ENCODE peak calls at places on chromosomes 7 and 10, in ten cellular contexts. R is AG04450; F is AG08396; Y is esophagus muscularis mucosa; L is fibroblast of mammary gland; J is naive thymus-derived CD4-positive, alpha-beta T cell; G is activated CD8-positive, alpha-beta memory T cell treated with anti-CD3 and anti-CD28 coated beads, Interleukin-2, amount 50 U/mL, for 4 hours; Q is HAP-1; K is body of pancreas; B is AG08395. U is an unnamed sample.

GRCh38 chr7:69599879-69600764 is 1.8 kb downstream of the AUTS2 start:
- DNase-seq in R (no peak), F (peak; percentile 8), Y (no peak), L (peak; percentile 35), J (no peak), G (no peak), Q (peak; percentile 43), K (no peak), B (peak; percentile 4), U (no peak)

GRCh38 chr10:113026679-113027078 is 76.6 kb downstream of the TCF7L2 start:
- DNase-seq in R (peak; percentile 72), F (peak; percentile 46), Y (no peak), L (peak; percentile 79), J (no peak), G (no peak), Q (no peak), K (no peak), B (peak; percentile 55), U (peak; percentile 96)

GRCh38 chr7:135925205-135925604 is 52.0 kb downstream of the MTPN start:
- DNase-seq in R (no peak), F (no peak), Y (peak; percentile 34), L (peak; percentile 25), J (no peak), G (no peak), Q (no peak), K (no peak), B (no peak), U (no peak)

GRCh38 chr10:104424719-104425118 is 71.1 kb downstream of the CFAP58 start:
- DNase-seq in R (no peak), F (no peak), Y (no peak), L (peak; percentile 51), J (no peak), G (no peak), Q (no peak), K (no peak), B (no peak), U (peak; percentile 37)

GRCh38 chr10:2935647-2936386 is 131.5 kb upstream of the PFKP start:
- DNase-seq in R (no peak), F (no peak), Y (no peak), L (no peak), J (no peak), G (no peak), Q (no peak), K (no peak), B (no peak), U (no peak)

GRCh38 chr7:5472432-5473315 is 49.0 kb upstream of the TNRC18 start:
- DNase-seq in R (no peak), F (no peak), Y (no peak), L (no peak), J (no peak), G (no peak), Q (no peak), K (no peak), B (no peak), U (no peak)

GRCh38 chr10:100670828-100671479 is 74.4 kb upstream of the PAX2 start:
- DNase-seq in R (no peak), F (peak; percentile 82), Y (no peak), L (no peak), J (no peak), G (peak; percentile 61), Q (peak; percentile 71), K (peak; percentile 52), B (peak; percentile 59), U (peak; percentile 23)

GRCh38 chr10:133464582-133465031 is 10.9 kb downstream of the SCART1 start:
- DNase-seq in R (no peak), F (no peak), Y (peak; percentile 50), L (no peak), J (no peak), G (no peak), Q (no peak), K (no peak), B (no peak), U (no peak)

GRCh38 chr10:18504161-18504560 is 147.2 kb downstream of the NSUN6 start:
- DNase-seq in R (no peak), F (no peak), Y (no peak), L (no peak), J (no peak), G (no peak), Q (no peak), K (no peak), B (no peak), U (no peak)

GRCh38 chr10:97707134-97707861 is 6.2 kb upstream of the MARVELD1 start:
- DNase-seq in R (no peak), F (no peak), Y (no peak), L (no peak), J (no peak), G (no peak), Q (no peak), K (no peak), B (no peak), U (no peak)

GRCh38 chr10:76070861-76071260 is 639.4 kb downstream of the LRMDA start:
- DNase-seq in R (no peak), F (no peak), Y (no peak), L (no peak), J (no peak), G (no peak), Q (no peak), K (no peak), B (no peak), U (no peak)

GRCh38 chr10:34288634-34289033 is 526.5 kb downstream of the PARD3 start:
- DNase-seq in R (no peak), F (no peak), Y (no peak), L (peak; percentile 68), J (no peak), G (no peak), Q (no peak), K (no peak), B (no peak), U (peak; percentile 10)

GRCh38 chr7:158394936-158395335 is 192.7 kb downstream of the PTPRN2 start:
- DNase-seq in R (no peak), F (no peak), Y (no peak), L (no peak), J (no peak), G (peak; percentile 37), Q (peak; percentile 68), K (peak; percentile 56), B (no peak), U (no peak)

GRCh38 chr7:157487046-157487770 is 150.4 kb downstream of the DNAJB6 start:
- DNase-seq in R (no peak), F (no peak), Y (no peak), L (no peak), J (no peak), G (no peak), Q (no peak), K (no peak), B (no peak), U (no peak)

GRCh38 chr10:30542001-30542861 is 87.3 kb downstream of the LYZL2 start:
- DNase-seq in R (no peak), F (no peak), Y (no peak), L (peak; percentile 24), J (no peak), G (no peak), Q (no peak), K (no peak), B (no peak), U (no peak)

GRCh38 chr7:74479066-74479781 is 25.5 kb downstream of the GTF2IRD1 start:
- DNase-seq in R (no peak), F (no peak), Y (no peak), L (peak; percentile 72), J (no peak), G (no peak), Q (no peak), K (peak; percentile 31), B (no peak), U (peak; percentile 15)

GRCh38 chr7:44867073-44867990 is 18.0 kb downstream of the PURB start:
- DNase-seq in R (peak; percentile 64), F (peak; percentile 84), Y (no peak), L (peak; percentile 94), J (no peak), G (no peak), Q (no peak), K (no peak), B (peak; percentile 92), U (peak; percentile 91)

GRCh38 chr10:31270954-31271353 is 48.1 kb upstream of the ZEB1 start:
- DNase-seq in R (no peak), F (no peak), Y (no peak), L (no peak), J (no peak), G (no peak), Q (no peak), K (no peak), B (no peak), U (no peak)

GRCh38 chr7:43559171-43559938 is 23.6 kb upstream of the STK17A start:
- DNase-seq in R (no peak), F (no peak), Y (peak; percentile 66), L (no peak), J (no peak), G (no peak), Q (no peak), K (no peak), B (no peak), U (no peak)

GRCh38 chr7:127885843-127886242 is 145.4 kb downstream of the LRRC4 start:
- DNase-seq in R (no peak), F (peak; percentile 58), Y (no peak), L (peak; percentile 72), J (no peak), G (no peak), Q (no peak), K (peak; percentile 37), B (peak; percentile 84), U (peak; percentile 87)

GRCh38 chr10:97076781-97077180 is 109.0 kb downstream of the SLIT1 start:
- DNase-seq in R (no peak), F (no peak), Y (no peak), L (no peak), J (no peak), G (no peak), Q (no peak), K (no peak), B (no peak), U (no peak)

GRCh38 chr7:3995187-3995586 is 686.9 kb upstream of the FOXK1 start:
- DNase-seq in R (no peak), F (no peak), Y (no peak), L (no peak), J (no peak), G (no peak), Q (peak; percentile 17), K (no peak), B (no peak), U (no peak)

GRCh38 chr10:31878486-31878885 is 50.1 kb downstream of the ARHGAP12 start:
- DNase-seq in R (no peak), F (no peak), Y (no peak), L (no peak), J (no peak), G (no peak), Q (no peak), K (no peak), B (no peak), U (no peak)

GRCh38 chr10:76428541-76429330 is 997.3 kb downstream of the LRMDA start:
- DNase-seq in R (peak; percentile 91), F (peak; percentile 73), Y (no peak), L (peak; percentile 86), J (no peak), G (no peak), Q (no peak), K (no peak), B (peak; percentile 79), U (peak; percentile 96)

GRCh38 chr7:131961281-131961680 is 404.9 kb upstream of the PODXL start:
- DNase-seq in R (no peak), F (no peak), Y (no peak), L (no peak), J (no peak), G (no peak), Q (no peak), K (no peak), B (no peak), U (no peak)

GRCh38 chr10:96416643-96417042 is 57.8 kb upstream of the OPALIN start:
- DNase-seq in R (no peak), F (no peak), Y (peak; percentile 90), L (peak; percentile 30), J (no peak), G (no peak), Q (no peak), K (no peak), B (peak; percentile 11), U (peak; percentile 5)

GRCh38 chr10:113001599-113002448 is 51.8 kb downstream of the TCF7L2 start:
- DNase-seq in R (no peak), F (no peak), Y (no peak), L (no peak), J (no peak), G (no peak), Q (no peak), K (no peak), B (no peak), U (peak; percentile 36)

GRCh38 chr10:119103687-119104652 is at the start of gene DENND10:
- DNase-seq in R (peak; percentile 48), F (peak; percentile 98), Y (peak; percentile 96), L (peak; percentile 68), J (peak; percentile 63), G (peak; percentile 75), Q (peak; percentile 90), K (peak; percentile 82), B (peak; percentile 99), U (peak; percentile 81)

U was measured in EH.